ENCODE peak calls at places on chromosomes 6 and 20, in ten cellular contexts. One of them, this sample, is unnamed. For H3K4me1, the result is how much of the 10 kb centered on the place peaks cover.

GRCh38 chr6:20168668-20169633 is 43.3 kb downstream of the MBOAT1 start:
- DNase-seq in endodermal cell: no peak
- DNase-seq in spleen: no peak
- DNase-seq in A549: no peak
- DNase-seq in heart left ventricle: peak
- DNase-seq in psoas muscle: no peak
- DNase-seq in H9: no peak
- DNase-seq in fibroblast of lung: no peak
- DNase-seq in CD4-positive, alpha-beta memory T cell: no peak
- DNase-seq in HCT116: no peak
- DNase-seq in this sample: no peak

GRCh38 chr20:11235058-11235457 is 561.3 kb upstream of the JAG1 start:
- DNase-seq in psoas muscle: no peak
- DNase-seq in fibroblast of lung: peak
- DNase-seq in HCT116: no peak
- DNase-seq in spleen: no peak
- DNase-seq in heart left ventricle: no peak
- DNase-seq in A549: no peak
- DNase-seq in CD4-positive, alpha-beta memory T cell: no peak
- DNase-seq in H9: peak
- DNase-seq in endodermal cell: peak
- DNase-seq in this sample: no peak

GRCh38 chr6:27188206-27188884 is 59.2 kb upstream of the PRSS16 start:
- DNase-seq in heart left ventricle: peak
- DNase-seq in CD4-positive, alpha-beta memory T cell: peak
- DNase-seq in psoas muscle: peak
- DNase-seq in HCT116: peak
- DNase-seq in H9: peak
- DNase-seq in spleen: peak
- DNase-seq in A549: peak
- DNase-seq in endodermal cell: peak
- DNase-seq in fibroblast of lung: peak
- DNase-seq in this sample: no peak

GRCh38 chr6:36956111-36956820 is 1.7 kb downstream of the PI16 start:
- DNase-seq in HCT116: no peak
- DNase-seq in endodermal cell: peak
- DNase-seq in heart left ventricle: no peak
- DNase-seq in A549: no peak
- DNase-seq in spleen: peak
- DNase-seq in CD4-positive, alpha-beta memory T cell: no peak
- DNase-seq in psoas muscle: no peak
- DNase-seq in H9: no peak
- DNase-seq in fibroblast of lung: no peak
- DNase-seq in this sample: no peak

GRCh38 chr6:21731411-21732031 is 138.0 kb downstream of the SOX4 start:
- DNase-seq in endodermal cell: no peak
- DNase-seq in spleen: no peak
- DNase-seq in heart left ventricle: no peak
- DNase-seq in CD4-positive, alpha-beta memory T cell: no peak
- DNase-seq in H9: no peak
- DNase-seq in psoas muscle: no peak
- DNase-seq in fibroblast of lung: peak
- DNase-seq in HCT116: no peak
- DNase-seq in A549: peak
- DNase-seq in this sample: no peak

GRCh38 chr6:99330159-99330558 is 19.3 kb downstream of the FAXC start:
- DNase-seq in H9: peak
- DNase-seq in fibroblast of lung: peak
- DNase-seq in heart left ventricle: peak
- DNase-seq in CD4-positive, alpha-beta memory T cell: peak
- DNase-seq in endodermal cell: peak
- DNase-seq in psoas muscle: no peak
- DNase-seq in spleen: no peak
- DNase-seq in A549: peak
- DNase-seq in HCT116: peak
- DNase-seq in this sample: no peak

GRCh38 chr6:119067091-119067490 is 11.4 kb downstream of the FAM184A start:
- DNase-seq in heart left ventricle: no peak
- DNase-seq in fibroblast of lung: no peak
- DNase-seq in psoas muscle: no peak
- DNase-seq in endodermal cell: no peak
- DNase-seq in spleen: no peak
- DNase-seq in H9: no peak
- DNase-seq in CD4-positive, alpha-beta memory T cell: no peak
- DNase-seq in A549: no peak
- DNase-seq in HCT116: no peak
- DNase-seq in this sample: no peak

GRCh38 chr6:85362652-85363310 is 87.1 kb upstream of the NT5E start:
- DNase-seq in CD4-positive, alpha-beta memory T cell: no peak
- DNase-seq in H9: no peak
- DNase-seq in psoas muscle: no peak
- DNase-seq in HCT116: no peak
- DNase-seq in A549: no peak
- DNase-seq in fibroblast of lung: peak
- DNase-seq in spleen: no peak
- DNase-seq in heart left ventricle: no peak
- DNase-seq in endodermal cell: no peak
- DNase-seq in this sample: no peak

GRCh38 chr6:18388942-18389341 is 1.8 kb downstream of the RNF144B start:
- DNase-seq in spleen: no peak
- DNase-seq in HCT116: no peak
- DNase-seq in fibroblast of lung: peak
- DNase-seq in heart left ventricle: no peak
- DNase-seq in A549: no peak
- DNase-seq in endodermal cell: no peak
- DNase-seq in psoas muscle: no peak
- DNase-seq in H9: no peak
- DNase-seq in CD4-positive, alpha-beta memory T cell: no peak
- DNase-seq in this sample: no peak
- H3K4me1 ChIP-seq in spleen: under half
- H3K4me1 ChIP-seq in HCT116: under half
- H3K4me1 ChIP-seq in fibroblast of lung: under half
- H3K4me1 ChIP-seq in heart left ventricle: under half
- H3K4me1 ChIP-seq in A549: under half
- H3K4me1 ChIP-seq in endodermal cell: under half
- H3K4me1 ChIP-seq in psoas muscle: under half
- H3K4me1 ChIP-seq in H9: under half
- H3K4me1 ChIP-seq in CD4-positive, alpha-beta memory T cell: under half
- H3K4me1 ChIP-seq in this sample: under half

GRCh38 chr6:53833147-53833546 is 38.3 kb downstream of the LRRC1 start:
- DNase-seq in heart left ventricle: no peak
- DNase-seq in H9: no peak
- DNase-seq in endodermal cell: no peak
- DNase-seq in HCT116: no peak
- DNase-seq in spleen: no peak
- DNase-seq in psoas muscle: no peak
- DNase-seq in A549: no peak
- DNase-seq in CD4-positive, alpha-beta memory T cell: no peak
- DNase-seq in fibroblast of lung: peak
- DNase-seq in this sample: no peak

GRCh38 chr6:53834134-53834533 is 39.3 kb downstream of the LRRC1 start:
- DNase-seq in heart left ventricle: no peak
- DNase-seq in endodermal cell: no peak
- DNase-seq in fibroblast of lung: no peak
- DNase-seq in spleen: no peak
- DNase-seq in psoas muscle: no peak
- DNase-seq in H9: no peak
- DNase-seq in CD4-positive, alpha-beta memory T cell: no peak
- DNase-seq in A549: no peak
- DNase-seq in HCT116: no peak
- DNase-seq in this sample: no peak

GRCh38 chr6:53840027-53840426 is 45.2 kb downstream of the LRRC1 start:
- DNase-seq in H9: no peak
- DNase-seq in spleen: no peak
- DNase-seq in HCT116: no peak
- DNase-seq in endodermal cell: no peak
- DNase-seq in heart left ventricle: no peak
- DNase-seq in psoas muscle: no peak
- DNase-seq in A549: no peak
- DNase-seq in CD4-positive, alpha-beta memory T cell: no peak
- DNase-seq in fibroblast of lung: no peak
- DNase-seq in this sample: no peak

DNA sequence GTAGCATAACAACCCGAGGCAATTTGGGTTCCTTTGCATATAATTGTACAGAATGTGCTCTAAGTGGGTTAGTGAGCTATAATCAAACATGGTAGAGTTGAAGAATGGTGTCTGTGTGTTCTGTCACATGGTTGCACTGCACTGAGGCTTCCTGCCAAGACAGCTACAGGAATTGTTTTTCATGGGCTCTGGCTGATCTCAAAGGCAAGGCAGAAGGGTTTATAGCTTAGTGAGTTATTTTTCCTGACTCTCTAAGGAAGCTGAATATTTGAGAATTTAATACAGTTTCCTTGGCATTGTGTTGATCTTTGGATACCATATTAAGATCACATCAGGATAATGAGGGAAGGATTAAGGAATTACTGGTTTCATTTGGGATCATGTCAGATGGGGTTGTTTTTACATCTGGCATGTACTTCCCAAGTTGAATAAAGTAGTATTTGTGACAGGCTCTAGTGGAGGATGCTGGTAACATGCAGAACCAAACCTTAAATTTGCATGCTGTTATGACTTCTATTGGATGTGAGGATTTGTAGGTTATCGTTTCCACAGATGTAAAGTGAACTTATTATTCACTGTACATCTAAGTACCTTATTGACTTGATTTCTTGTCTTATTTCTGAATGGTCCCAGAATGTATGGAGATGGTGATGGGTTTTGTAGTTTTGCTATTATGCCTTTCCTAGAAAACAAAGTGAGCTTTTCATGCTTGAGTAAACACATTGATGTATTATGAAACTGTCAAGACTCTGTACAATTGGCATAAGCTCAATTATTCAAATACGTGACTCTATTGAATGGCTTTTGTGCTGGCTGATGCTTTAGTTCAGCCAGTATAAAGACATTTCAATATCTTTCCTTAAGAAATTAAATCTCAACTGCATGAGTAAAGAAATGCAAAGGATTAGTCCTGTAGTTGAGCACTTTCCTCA is 43.3 kb downstream of the LRRC1 start:
- DNase-seq in psoas muscle: no peak
- DNase-seq in CD4-positive, alpha-beta memory T cell: no peak
- DNase-seq in HCT116: no peak
- DNase-seq in A549: no peak
- DNase-seq in heart left ventricle: no peak
- DNase-seq in H9: no peak
- DNase-seq in spleen: no peak
- DNase-seq in fibroblast of lung: no peak
- DNase-seq in endodermal cell: no peak
- DNase-seq in this sample: no peak
- H3K27ac ChIP-seq in psoas muscle: no peak
- H3K27ac ChIP-seq in CD4-positive, alpha-beta memory T cell: no peak
- H3K27ac ChIP-seq in HCT116: no peak
- H3K27ac ChIP-seq in A549: no peak
- H3K27ac ChIP-seq in heart left ventricle: no peak
- H3K27ac ChIP-seq in H9: no peak
- H3K27ac ChIP-seq in spleen: no peak
- H3K27ac ChIP-seq in fibroblast of lung: no peak
- H3K27ac ChIP-seq in endodermal cell: peak
- H3K27ac ChIP-seq in this sample: no peak

GRCh38 chr6:98039443-98039842 is 756.4 kb upstream of the MMS22L start:
- DNase-seq in endodermal cell: peak
- DNase-seq in HCT116: no peak
- DNase-seq in CD4-positive, alpha-beta memory T cell: no peak
- DNase-seq in H9: peak
- DNase-seq in psoas muscle: no peak
- DNase-seq in spleen: no peak
- DNase-seq in heart left ventricle: no peak
- DNase-seq in fibroblast of lung: no peak
- DNase-seq in A549: no peak
- DNase-seq in this sample: peak

GRCh38 chr6:98041072-98041471 is 758.1 kb upstream of the MMS22L start:
- DNase-seq in H9: no peak
- DNase-seq in A549: no peak
- DNase-seq in CD4-positive, alpha-beta memory T cell: no peak
- DNase-seq in fibroblast of lung: peak
- DNase-seq in spleen: no peak
- DNase-seq in psoas muscle: no peak
- DNase-seq in HCT116: no peak
- DNase-seq in endodermal cell: no peak
- DNase-seq in heart left ventricle: no peak
- DNase-seq in this sample: peak

GRCh38 chr6:98044168-98044567 is 761.2 kb upstream of the MMS22L start:
- DNase-seq in heart left ventricle: no peak
- DNase-seq in fibroblast of lung: no peak
- DNase-seq in endodermal cell: no peak
- DNase-seq in H9: no peak
- DNase-seq in spleen: no peak
- DNase-seq in CD4-positive, alpha-beta memory T cell: no peak
- DNase-seq in psoas muscle: no peak
- DNase-seq in HCT116: no peak
- DNase-seq in A549: no peak
- DNase-seq in this sample: no peak

GRCh38 chr6:98039876-98040605 is 757.0 kb upstream of the MMS22L start:
- DNase-seq in spleen: no peak
- DNase-seq in fibroblast of lung: peak
- DNase-seq in A549: no peak
- DNase-seq in CD4-positive, alpha-beta memory T cell: no peak
- DNase-seq in endodermal cell: peak
- DNase-seq in HCT116: no peak
- DNase-seq in H9: peak
- DNase-seq in heart left ventricle: no peak
- DNase-seq in psoas muscle: no peak
- DNase-seq in this sample: peak

GRCh38 chr6:98041921-98042320 is 758.9 kb upstream of the MMS22L start:
- DNase-seq in psoas muscle: no peak
- DNase-seq in A549: no peak
- DNase-seq in H9: no peak
- DNase-seq in heart left ventricle: no peak
- DNase-seq in spleen: no peak
- DNase-seq in CD4-positive, alpha-beta memory T cell: no peak
- DNase-seq in HCT116: no peak
- DNase-seq in endodermal cell: no peak
- DNase-seq in fibroblast of lung: peak
- DNase-seq in this sample: no peak
- H3K4me1 ChIP-seq in psoas muscle: under half
- H3K4me1 ChIP-seq in A549: under half
- H3K4me1 ChIP-seq in H9: under half
- H3K4me1 ChIP-seq in heart left ventricle: under half
- H3K4me1 ChIP-seq in spleen: under half
- H3K4me1 ChIP-seq in CD4-positive, alpha-beta memory T cell: under half
- H3K4me1 ChIP-seq in HCT116: under half
- H3K4me1 ChIP-seq in endodermal cell: under half
- H3K4me1 ChIP-seq in fibroblast of lung: under half
- H3K4me1 ChIP-seq in this sample: under half

GRCh38 chr20:1373614-1374013 is 19.2 kb downstream of the FKBP1A start:
- DNase-seq in H9: no peak
- DNase-seq in heart left ventricle: no peak
- DNase-seq in endodermal cell: no peak
- DNase-seq in fibroblast of lung: no peak
- DNase-seq in CD4-positive, alpha-beta memory T cell: no peak
- DNase-seq in psoas muscle: no peak
- DNase-seq in HCT116: no peak
- DNase-seq in spleen: no peak
- DNase-seq in A549: no peak
- DNase-seq in this sample: no peak
- H3K27ac ChIP-seq in H9: no peak
- H3K27ac ChIP-seq in heart left ventricle: peak
- H3K27ac ChIP-seq in endodermal cell: no peak
- H3K27ac ChIP-seq in fibroblast of lung: no peak
- H3K27ac ChIP-seq in CD4-positive, alpha-beta memory T cell: no peak
- H3K27ac ChIP-seq in psoas muscle: peak
- H3K27ac ChIP-seq in HCT116: no peak
- H3K27ac ChIP-seq in spleen: peak
- H3K27ac ChIP-seq in A549: no peak
- H3K27ac ChIP-seq in this sample: no peak

This sample was measured in iPS DF 6.9.